ENCODE peak calls at places on chromosomes 5 and 9, in five cellular contexts. One of them, this sample, is unnamed.
A peak's percentile ranks its signal among the peaks of the same experiment; 100 is the strongest.

GRCh38 chr9:93134740-93135444 is 841 bp upstream of the NINJ1 start:
- DNase-seq in endothelial cell: no peak
- DNase-seq in keratinocyte: no peak
- DNase-seq in NCI-H69: peak; percentile 89
- DNase-seq in CD4-positive, CD25-positive, alpha-beta regulatory T cell: no peak
- DNase-seq in this sample: no peak

GRCh38 chr5:160333726-160334125 is 21.4 kb upstream of the CCNJL start:
- DNase-seq in NCI-H69: no peak
- DNase-seq in endothelial cell: no peak
- DNase-seq in CD4-positive, CD25-positive, alpha-beta regulatory T cell: no peak
- DNase-seq in keratinocyte: no peak
- DNase-seq in this sample: peak; percentile 30

GRCh38 chr9:89751081-89751855 is 146.5 kb downstream of the GADD45G start:
- DNase-seq in endothelial cell: no peak
- DNase-seq in NCI-H69: peak; percentile 36
- DNase-seq in CD4-positive, CD25-positive, alpha-beta regulatory T cell: no peak
- DNase-seq in keratinocyte: no peak
- DNase-seq in this sample: no peak

GRCh38 chr5:12292610-12293204 is 388.5 kb upstream of the CTNND2 start:
- DNase-seq in CD4-positive, CD25-positive, alpha-beta regulatory T cell: no peak
- DNase-seq in NCI-H69: peak; percentile 45
- DNase-seq in endothelial cell: peak; percentile 16
- DNase-seq in keratinocyte: no peak
- DNase-seq in this sample: peak; percentile 7

GRCh38 chr5:170297589-170298462 is at the start of gene LCP2:
- DNase-seq in CD4-positive, CD25-positive, alpha-beta regulatory T cell: peak; percentile 52
- DNase-seq in keratinocyte: no peak
- DNase-seq in endothelial cell: no peak
- DNase-seq in NCI-H69: no peak
- DNase-seq in this sample: no peak

GRCh38 chr5:170287532-170287931 is 10.0 kb downstream of the LCP2 start:
- DNase-seq in keratinocyte: no peak
- DNase-seq in endothelial cell: no peak
- DNase-seq in NCI-H69: no peak
- DNase-seq in CD4-positive, CD25-positive, alpha-beta regulatory T cell: no peak
- DNase-seq in this sample: no peak

GRCh38 chr5:55027589-55027988 is 3.5 kb downstream of the GZMK start:
- DNase-seq in NCI-H69: no peak
- DNase-seq in keratinocyte: no peak
- DNase-seq in CD4-positive, CD25-positive, alpha-beta regulatory T cell: no peak
- DNase-seq in endothelial cell: no peak
- DNase-seq in this sample: no peak

GRCh38 chr9:136705564-136705963 is 6.8 kb upstream of the DIPK1B start:
- DNase-seq in endothelial cell: no peak
- DNase-seq in CD4-positive, CD25-positive, alpha-beta regulatory T cell: no peak
- DNase-seq in keratinocyte: no peak
- DNase-seq in NCI-H69: no peak
- DNase-seq in this sample: no peak

GRCh38 chr5:118989816-118990215 is 1.5 kb upstream of the DTWD2 start:
- DNase-seq in endothelial cell: no peak
- DNase-seq in NCI-H69: no peak
- DNase-seq in keratinocyte: no peak
- DNase-seq in CD4-positive, CD25-positive, alpha-beta regulatory T cell: no peak
- DNase-seq in this sample: no peak

GRCh38 chr5:7850533-7851239 is at the start of gene CFAP90:
- DNase-seq in CD4-positive, CD25-positive, alpha-beta regulatory T cell: no peak
- DNase-seq in keratinocyte: no peak
- DNase-seq in endothelial cell: peak; percentile 85
- DNase-seq in NCI-H69: peak; percentile 85
- DNase-seq in this sample: peak; percentile 83

GRCh38 chr5:173911623-173912022 is 23.5 kb downstream of the CPEB4 start:
- DNase-seq in keratinocyte: no peak
- DNase-seq in CD4-positive, CD25-positive, alpha-beta regulatory T cell: no peak
- DNase-seq in NCI-H69: no peak
- DNase-seq in endothelial cell: no peak
- DNase-seq in this sample: no peak

GRCh38 chr5:42680035-42680434 is 76.6 kb upstream of the CCDC152 start:
- DNase-seq in CD4-positive, CD25-positive, alpha-beta regulatory T cell: no peak
- DNase-seq in endothelial cell: no peak
- DNase-seq in keratinocyte: no peak
- DNase-seq in NCI-H69: no peak
- DNase-seq in this sample: no peak

GRCh38 chr9:126829035-126829434 is 24.2 kb downstream of the ZBTB43 start:
- DNase-seq in CD4-positive, CD25-positive, alpha-beta regulatory T cell: no peak
- DNase-seq in endothelial cell: no peak
- DNase-seq in keratinocyte: no peak
- DNase-seq in NCI-H69: no peak
- DNase-seq in this sample: no peak

GRCh38 chr5:35313296-35313695 is 83.0 kb upstream of the PRLR start:
- DNase-seq in endothelial cell: no peak
- DNase-seq in CD4-positive, CD25-positive, alpha-beta regulatory T cell: no peak
- DNase-seq in keratinocyte: no peak
- DNase-seq in NCI-H69: no peak
- DNase-seq in this sample: peak; percentile 66

GRCh38 chr5:41057231-41057630 is 13.9 kb downstream of the MROH2B start:
- DNase-seq in keratinocyte: no peak
- DNase-seq in NCI-H69: peak; percentile 18
- DNase-seq in CD4-positive, CD25-positive, alpha-beta regulatory T cell: no peak
- DNase-seq in endothelial cell: no peak
- DNase-seq in this sample: no peak

GRCh38 chr9:125654121-125654520 is 52.9 kb downstream of the MAPKAP1 start:
- DNase-seq in NCI-H69: no peak
- DNase-seq in endothelial cell: no peak
- DNase-seq in keratinocyte: no peak
- DNase-seq in CD4-positive, CD25-positive, alpha-beta regulatory T cell: no peak
- DNase-seq in this sample: no peak

GRCh38 chr5:179804599-179804947 is 2.1 kb downstream of the MGAT4B start:
- DNase-seq in endothelial cell: no peak
- DNase-seq in NCI-H69: peak; percentile 46
- DNase-seq in keratinocyte: no peak
- DNase-seq in CD4-positive, CD25-positive, alpha-beta regulatory T cell: no peak
- DNase-seq in this sample: no peak

GRCh38 chr5:109558364-109558763 is 131.4 kb upstream of the MAN2A1 start:
- DNase-seq in endothelial cell: no peak
- DNase-seq in CD4-positive, CD25-positive, alpha-beta regulatory T cell: no peak
- DNase-seq in NCI-H69: no peak
- DNase-seq in keratinocyte: no peak
- DNase-seq in this sample: peak; percentile 79

GRCh38 chr9:35749515-35750255 is 598 bp downstream of the RGP1 start:
- DNase-seq in CD4-positive, CD25-positive, alpha-beta regulatory T cell: peak; percentile 51
- DNase-seq in endothelial cell: peak; percentile 30
- DNase-seq in keratinocyte: no peak
- DNase-seq in NCI-H69: peak; percentile 49
- DNase-seq in this sample: peak; percentile 35

GRCh38 chr9:108444400-108445358 is 411.1 kb downstream of the ACTL7B start:
- DNase-seq in keratinocyte: peak; percentile 88
- DNase-seq in NCI-H69: peak; percentile 98
- DNase-seq in endothelial cell: no peak
- DNase-seq in CD4-positive, CD25-positive, alpha-beta regulatory T cell: no peak
- DNase-seq in this sample: peak; percentile 68

GRCh38 chr5:104513621-104514020 is 951.0 kb upstream of the NUDT12 start:
- DNase-seq in NCI-H69: no peak
- DNase-seq in CD4-positive, CD25-positive, alpha-beta regulatory T cell: no peak
- DNase-seq in endothelial cell: no peak
- DNase-seq in keratinocyte: no peak
- DNase-seq in this sample: no peak

GRCh38 chr9:4333231-4333740 is 33.4 kb upstream of the GLIS3 start:
- DNase-seq in CD4-positive, CD25-positive, alpha-beta regulatory T cell: no peak
- DNase-seq in keratinocyte: no peak
- DNase-seq in NCI-H69: no peak
- DNase-seq in endothelial cell: no peak
- DNase-seq in this sample: no peak